ENCODE peak calls at places on chromosomes 3 and 15, in six cellular contexts. One of them, this sample, is unnamed.

GRCh38 chr3:129658156-129658843 is 51.8 kb upstream of the PLXND1 start:
- DNase-seq in GM10248: no peak
- DNase-seq in LNCaP clone FGC: no peak
- DNase-seq in psoas muscle: no peak
- DNase-seq in fibroblast of the aortic adventitia: no peak
- DNase-seq in mammary epithelial cell: peak; percentile 15
- DNase-seq in this sample: no peak

GRCh38 chr3:111717601-111718000 is 122.5 kb upstream of the ZBED2 start:
- DNase-seq in GM10248: peak; percentile 73
- DNase-seq in psoas muscle: peak; percentile 63
- DNase-seq in mammary epithelial cell: peak; percentile 88
- DNase-seq in LNCaP clone FGC: peak; percentile 73
- DNase-seq in fibroblast of the aortic adventitia: peak; percentile 91
- DNase-seq in this sample: peak; percentile 59

GRCh38 chr15:61046291-61046690 is 182.8 kb downstream of the RORA start:
- DNase-seq in psoas muscle: no peak
- DNase-seq in fibroblast of the aortic adventitia: no peak
- DNase-seq in LNCaP clone FGC: no peak
- DNase-seq in mammary epithelial cell: no peak
- DNase-seq in GM10248: no peak
- DNase-seq in this sample: no peak

GRCh38 chr3:38634133-38634532 is 15.4 kb downstream of the SCN5A start:
- DNase-seq in psoas muscle: peak; percentile 39
- DNase-seq in LNCaP clone FGC: no peak
- DNase-seq in fibroblast of the aortic adventitia: no peak
- DNase-seq in GM10248: no peak
- DNase-seq in mammary epithelial cell: no peak
- DNase-seq in this sample: no peak

GRCh38 chr3:154480033-154480432 is 50.0 kb upstream of the GPR149 start:
- DNase-seq in LNCaP clone FGC: no peak
- DNase-seq in mammary epithelial cell: no peak
- DNase-seq in fibroblast of the aortic adventitia: no peak
- DNase-seq in GM10248: no peak
- DNase-seq in psoas muscle: no peak
- DNase-seq in this sample: no peak

GRCh38 chr3:46293991-46294833 is 52.0 kb downstream of the CCR3 start:
- DNase-seq in mammary epithelial cell: no peak
- DNase-seq in LNCaP clone FGC: no peak
- DNase-seq in GM10248: peak; percentile 50
- DNase-seq in fibroblast of the aortic adventitia: no peak
- DNase-seq in psoas muscle: no peak
- DNase-seq in this sample: no peak

GRCh38 chr3:171556133-171556532 is 95.9 kb upstream of the TNIK start:
- DNase-seq in LNCaP clone FGC: no peak
- DNase-seq in fibroblast of the aortic adventitia: no peak
- DNase-seq in GM10248: no peak
- DNase-seq in psoas muscle: no peak
- DNase-seq in mammary epithelial cell: no peak
- DNase-seq in this sample: no peak

GRCh38 chr15:72222433-72222832 is 8.6 kb downstream of the PKM start:
- DNase-seq in fibroblast of the aortic adventitia: no peak
- DNase-seq in mammary epithelial cell: peak; percentile 96
- DNase-seq in GM10248: no peak
- DNase-seq in LNCaP clone FGC: peak; percentile 51
- DNase-seq in psoas muscle: peak; percentile 84
- DNase-seq in this sample: no peak

GRCh38 chr15:100612539-100612938 is 10.2 kb downstream of the ASB7 start:
- DNase-seq in psoas muscle: no peak
- DNase-seq in GM10248: no peak
- DNase-seq in LNCaP clone FGC: no peak
- DNase-seq in mammary epithelial cell: no peak
- DNase-seq in fibroblast of the aortic adventitia: no peak
- DNase-seq in this sample: no peak

GRCh38 chr3:73502609-73503560 is 121.9 kb downstream of the PDZRN3 start:
- DNase-seq in LNCaP clone FGC: no peak
- DNase-seq in fibroblast of the aortic adventitia: peak; percentile 94
- DNase-seq in psoas muscle: peak; percentile 54
- DNase-seq in mammary epithelial cell: peak; percentile 41
- DNase-seq in GM10248: peak; percentile 71
- DNase-seq in this sample: no peak

GRCh38 chr3:41863024-41863423 is 98.9 kb downstream of the ULK4 start:
- DNase-seq in LNCaP clone FGC: no peak
- DNase-seq in psoas muscle: no peak
- DNase-seq in GM10248: no peak
- DNase-seq in fibroblast of the aortic adventitia: no peak
- DNase-seq in mammary epithelial cell: peak; percentile 15
- DNase-seq in this sample: no peak

GRCh38 chr15:79314186-79314585 is 3.3 kb downstream of the TMED3 start:
- DNase-seq in fibroblast of the aortic adventitia: no peak
- DNase-seq in LNCaP clone FGC: no peak
- DNase-seq in mammary epithelial cell: no peak
- DNase-seq in psoas muscle: no peak
- DNase-seq in GM10248: no peak
- DNase-seq in this sample: no peak

GRCh38 chr3:130857336-130858026 is 36.4 kb upstream of the ATP2C1 start:
- DNase-seq in LNCaP clone FGC: no peak
- DNase-seq in mammary epithelial cell: peak; percentile 71
- DNase-seq in GM10248: no peak
- DNase-seq in fibroblast of the aortic adventitia: no peak
- DNase-seq in psoas muscle: no peak
- DNase-seq in this sample: no peak

GRCh38 chr3:24533557-24534193 is 39.0 kb upstream of the THRB start:
- DNase-seq in mammary epithelial cell: no peak
- DNase-seq in GM10248: no peak
- DNase-seq in fibroblast of the aortic adventitia: no peak
- DNase-seq in psoas muscle: no peak
- DNase-seq in LNCaP clone FGC: no peak
- DNase-seq in this sample: no peak

GRCh38 chr3:112390783-112391641 is 58.1 kb downstream of the CD200 start:
- DNase-seq in GM10248: no peak
- DNase-seq in mammary epithelial cell: peak; percentile 88
- DNase-seq in fibroblast of the aortic adventitia: peak; percentile 100
- DNase-seq in LNCaP clone FGC: no peak
- DNase-seq in psoas muscle: no peak
- DNase-seq in this sample: no peak

DNA sequence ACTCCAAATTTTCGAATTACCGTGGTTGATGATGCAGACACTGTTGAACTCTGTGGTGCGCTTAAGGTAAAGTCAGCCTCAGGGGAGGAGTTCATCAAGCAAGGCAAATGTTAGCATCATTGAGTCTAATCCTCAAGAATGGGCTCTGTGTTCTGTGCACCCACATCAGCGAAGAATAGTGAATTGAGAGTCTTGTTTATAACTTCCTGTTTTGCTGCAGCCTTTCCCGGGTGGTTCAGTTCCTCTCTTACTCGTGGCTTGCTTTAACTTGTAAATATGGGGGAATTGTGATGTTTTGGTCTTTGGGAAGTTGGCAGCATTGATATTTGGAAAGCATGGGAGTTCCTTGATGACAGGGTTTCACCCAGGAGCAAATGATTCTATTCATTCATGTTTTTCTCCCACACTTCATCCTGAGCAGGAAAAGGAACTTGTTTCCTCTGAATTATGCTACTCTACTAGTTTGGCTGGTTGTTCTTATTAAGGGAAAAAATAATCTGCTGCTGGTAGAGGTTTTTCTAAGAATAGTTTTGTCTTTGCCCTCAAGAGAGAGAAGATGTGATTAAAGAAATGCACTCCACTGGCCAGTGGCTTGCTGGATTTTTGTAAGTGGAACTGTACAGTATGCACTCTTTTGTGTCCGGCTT is 40.4 kb downstream of the GPD1L start:
- DNase-seq in GM10248: no peak
- DNase-seq in mammary epithelial cell: peak; percentile 63
- DNase-seq in LNCaP clone FGC: no peak
- DNase-seq in fibroblast of the aortic adventitia: no peak
- DNase-seq in psoas muscle: no peak
- DNase-seq in this sample: no peak
- TF ChIP-seq CTCF in GM10248: no peak
- TF ChIP-seq CTCF in mammary epithelial cell: no peak
- TF ChIP-seq CTCF in LNCaP clone FGC: no peak
- TF ChIP-seq CTCF in fibroblast of the aortic adventitia: no peak
- TF ChIP-seq CTCF in psoas muscle: no peak
- TF ChIP-seq CTCF in this sample: no peak

DNA sequence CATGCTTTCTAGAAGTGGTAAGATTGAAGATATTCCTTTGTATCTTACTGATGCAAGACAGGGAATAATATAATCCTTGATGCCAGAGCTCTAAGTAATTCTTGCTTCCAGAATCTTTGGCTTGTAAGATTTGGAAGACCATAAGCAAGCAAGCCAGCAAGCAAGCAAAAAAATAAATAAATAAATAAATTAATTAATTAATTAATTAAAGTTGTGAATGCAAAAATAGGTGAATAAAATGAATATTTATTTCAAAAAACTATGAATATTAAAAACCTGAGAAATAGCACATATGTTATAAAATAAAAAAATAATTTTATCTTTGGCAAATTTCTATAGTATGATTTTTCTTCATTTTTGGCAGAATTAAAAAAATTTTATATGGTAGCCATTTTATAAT is 750.2 kb upstream of the ARRDC4 start:
- DNase-seq in LNCaP clone FGC: no peak
- DNase-seq in mammary epithelial cell: no peak
- DNase-seq in psoas muscle: no peak
- DNase-seq in GM10248: no peak
- DNase-seq in fibroblast of the aortic adventitia: no peak
- DNase-seq in this sample: no peak
- TF ChIP-seq CTCF in LNCaP clone FGC: no peak
- TF ChIP-seq CTCF in mammary epithelial cell: no peak
- TF ChIP-seq CTCF in psoas muscle: no peak
- TF ChIP-seq CTCF in GM10248: no peak
- TF ChIP-seq CTCF in fibroblast of the aortic adventitia: no peak
- TF ChIP-seq CTCF in this sample: no peak

DNA sequence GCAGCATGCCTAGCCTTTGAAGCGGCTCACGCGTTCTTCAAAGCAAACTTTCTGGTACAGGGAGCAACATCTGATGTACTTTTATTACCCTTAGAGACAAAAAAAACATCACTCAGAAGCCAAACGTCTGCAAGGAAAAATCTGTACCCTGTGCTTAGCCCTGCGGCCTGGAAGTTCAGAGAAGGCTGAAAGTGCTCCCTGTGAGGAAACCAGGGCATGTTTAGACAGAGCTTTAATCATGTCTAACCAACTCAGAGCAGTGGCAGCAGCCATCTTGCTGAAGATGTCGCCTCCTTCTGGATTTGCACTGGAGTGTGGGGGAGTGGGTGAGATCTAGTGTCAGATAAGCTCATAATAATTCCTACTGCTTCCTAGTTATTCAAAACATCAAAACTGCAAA is 170.4 kb downstream of the P3H2 start:
- DNase-seq in mammary epithelial cell: peak; percentile 69
- DNase-seq in fibroblast of the aortic adventitia: no peak
- DNase-seq in LNCaP clone FGC: peak; percentile 42
- DNase-seq in psoas muscle: no peak
- DNase-seq in GM10248: no peak
- DNase-seq in this sample: no peak
- TF ChIP-seq CTCF in mammary epithelial cell: peak; percentile 44
- TF ChIP-seq CTCF in fibroblast of the aortic adventitia: no peak
- TF ChIP-seq CTCF in LNCaP clone FGC: peak; percentile 29
- TF ChIP-seq CTCF in psoas muscle: no peak
- TF ChIP-seq CTCF in GM10248: no peak
- TF ChIP-seq CTCF in this sample: no peak

GRCh38 chr3:65166531-65166930 is 478.7 kb upstream of the ADAMTS9 start:
- DNase-seq in mammary epithelial cell: peak; percentile 46
- DNase-seq in psoas muscle: no peak
- DNase-seq in LNCaP clone FGC: no peak
- DNase-seq in GM10248: no peak
- DNase-seq in fibroblast of the aortic adventitia: no peak
- DNase-seq in this sample: no peak

GRCh38 chr3:65173841-65174240 is 486.0 kb upstream of the ADAMTS9 start:
- DNase-seq in fibroblast of the aortic adventitia: no peak
- DNase-seq in psoas muscle: no peak
- DNase-seq in LNCaP clone FGC: no peak
- DNase-seq in mammary epithelial cell: peak; percentile 27
- DNase-seq in GM10248: no peak
- DNase-seq in this sample: no peak

GRCh38 chr3:65174713-65175112 is 486.9 kb upstream of the ADAMTS9 start:
- DNase-seq in LNCaP clone FGC: no peak
- DNase-seq in GM10248: no peak
- DNase-seq in psoas muscle: no peak
- DNase-seq in fibroblast of the aortic adventitia: no peak
- DNase-seq in mammary epithelial cell: no peak
- DNase-seq in this sample: no peak

GRCh38 chr3:65168547-65168946 is 480.7 kb upstream of the ADAMTS9 start:
- DNase-seq in LNCaP clone FGC: no peak
- DNase-seq in fibroblast of the aortic adventitia: no peak
- DNase-seq in mammary epithelial cell: no peak
- DNase-seq in GM10248: no peak
- DNase-seq in psoas muscle: no peak
- DNase-seq in this sample: no peak

GRCh38 chr3:65170357-65171090 is 482.7 kb upstream of the ADAMTS9 start:
- DNase-seq in psoas muscle: peak; percentile 84
- DNase-seq in LNCaP clone FGC: no peak
- DNase-seq in mammary epithelial cell: peak; percentile 82
- DNase-seq in GM10248: no peak
- DNase-seq in fibroblast of the aortic adventitia: peak; percentile 87
- DNase-seq in this sample: no peak
- TF ChIP-seq CTCF in psoas muscle: peak; percentile 47
- TF ChIP-seq CTCF in LNCaP clone FGC: peak; percentile 40
- TF ChIP-seq CTCF in mammary epithelial cell: peak; percentile 58
- TF ChIP-seq CTCF in GM10248: no peak
- TF ChIP-seq CTCF in fibroblast of the aortic adventitia: peak; percentile 23
- TF ChIP-seq CTCF in this sample: no peak

DNA sequence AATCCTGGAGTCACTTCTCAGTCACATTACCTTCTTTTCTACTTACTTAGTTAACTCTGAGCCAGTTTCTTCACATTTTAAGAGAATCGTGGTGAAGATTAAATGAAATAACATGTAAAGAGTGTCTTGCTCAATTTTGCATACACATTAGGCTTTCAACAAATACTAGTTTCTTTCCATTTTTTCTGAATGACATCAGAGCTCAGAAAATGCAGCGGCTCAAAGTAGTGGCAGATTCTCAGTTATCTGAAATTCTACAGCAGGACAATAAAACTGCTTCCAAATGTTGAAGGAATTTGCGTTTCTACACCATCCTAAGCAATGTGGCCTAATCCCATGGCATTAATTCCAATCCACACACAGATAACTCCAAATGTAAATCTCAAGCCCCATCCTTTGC is 115.9 kb downstream of the PLCH1 start:
- DNase-seq in fibroblast of the aortic adventitia: no peak
- DNase-seq in psoas muscle: no peak
- DNase-seq in LNCaP clone FGC: no peak
- DNase-seq in GM10248: no peak
- DNase-seq in mammary epithelial cell: no peak
- DNase-seq in this sample: no peak
- TF ChIP-seq CTCF in fibroblast of the aortic adventitia: no peak
- TF ChIP-seq CTCF in psoas muscle: no peak
- TF ChIP-seq CTCF in LNCaP clone FGC: no peak
- TF ChIP-seq CTCF in GM10248: no peak
- TF ChIP-seq CTCF in mammary epithelial cell: no peak
- TF ChIP-seq CTCF in this sample: no peak

This sample was measured in natural killer cell.